ENCODE peak calls at places on chromosome 9, in four cellular contexts. A is colonic mucosa, W is GM10248, Z is Calu3. D is an unnamed sample.

GRCh38 chr9:96089425-96089824 is 212.6 kb downstream of the HSD17B3 start:
- DNase-seq in A (no peak), Z (no peak), W (no peak), D (no peak)

GRCh38 chr9:137607141-137607857 is 1.8 kb downstream of the ARRDC1 start:
- DNase-seq in W (no peak), A (no peak), Z (peak), D (no peak)

GRCh38 chr9:128636024-128636390 is 20.6 kb downstream of the DYNC2I2 start:
- DNase-seq in W (no peak), A (peak), Z (peak), D (no peak)

GRCh38 chr9:95095619-95096355 is 221.7 kb downstream of the FANCC start:
- DNase-seq in W (no peak), A (no peak), Z (no peak), D (no peak)

GRCh38 chr9:127853312-127854168 is 918 bp downstream of the ENG start:
- DNase-seq in W (no peak), A (no peak), Z (no peak), D (no peak)

GRCh38 chr9:20693068-20693467 is 9.0 kb downstream of the FOCAD start:
- DNase-seq in W (no peak), Z (no peak), A (no peak), D (no peak)

GRCh38 chr9:36187414-36187813 is 3.3 kb upstream of the CLTA start:
- DNase-seq in Z (no peak), W (no peak), A (no peak), D (no peak)

GRCh38 chr9:134324359-134325095 is 1.7 kb upstream of the RXRA start:
- DNase-seq in Z (no peak), A (peak), W (no peak), D (no peak)

GRCh38 chr9:120480707-120481106 is 99.3 kb downstream of the CDK5RAP2 start:
- DNase-seq in W (no peak), Z (no peak), A (no peak), D (no peak)

GRCh38 chr9:21681641-21682040 is 120.8 kb upstream of the MTAP start:
- DNase-seq in A (no peak), Z (no peak), W (no peak), D (no peak)

GRCh38 chr9:14441976-14442651 is 128.2 kb upstream of the NFIB start:
- DNase-seq in A (no peak), Z (no peak), W (no peak), D (no peak)

GRCh38 chr9:98796364-98797101 is at the start of gene ANKS6:
- DNase-seq in Z (peak), A (peak), W (peak), D (peak)

GRCh38 chr9:132238026-132238972 is 76.4 kb downstream of the NTNG2 start:
- DNase-seq in Z (no peak), A (no peak), W (no peak), D (no peak)

GRCh38 chr9:27749838-27750237 is 176.6 kb upstream of the C9orf72 start:
- DNase-seq in A (no peak), W (no peak), Z (no peak), D (no peak)

GRCh38 chr9:14180077-14180941 is 133.6 kb downstream of the NFIB start:
- DNase-seq in W (no peak), A (peak), Z (no peak), D (no peak)

GRCh38 chr9:137982132-137982666 is 104.6 kb downstream of the CACNA1B start:
- DNase-seq in A (no peak), W (no peak), Z (no peak), D (no peak)

GRCh38 chr9:124210697-124211096 is 47.1 kb upstream of the NEK6 start:
- DNase-seq in Z (no peak), A (no peak), W (peak), D (peak)

GRCh38 chr9:93303806-93304573 is 120.1 kb downstream of the WNK2 start:
- DNase-seq in Z (no peak), A (peak), W (peak), D (peak)

GRCh38 chr9:61666849-61667371 is 477.1 kb downstream of the SPATA31A7 start:
- DNase-seq in A (no peak), Z (no peak), W (no peak), D (no peak)

GRCh38 chr9:121372563-121373400 is 2.7 kb upstream of the STOM start:
- DNase-seq in W (no peak), A (peak), Z (no peak), D (no peak)

GRCh38 chr9:27528278-27528885 is 1.2 kb downstream of the MOB3B start:
- DNase-seq in A (peak), Z (peak), W (peak), D (peak)

GRCh38 chr9:134210908-134211810 is 46.8 kb upstream of the RNU6ATAC start:
- DNase-seq in A (no peak), W (no peak), Z (no peak), D (no peak)

GRCh38 chr9:87113892-87114291 is 166.6 kb upstream of the GAS1 start:
- DNase-seq in Z (no peak), A (no peak), W (no peak), D (no peak)

GRCh38 chr9:125789196-125789595 is 42.0 kb downstream of the PBX3 start:
- DNase-seq in Z (no peak), A (no peak), W (no peak), D (no peak)

GRCh38 chr9:77960356-77961153 is 71.1 kb downstream of the GNAQ start:
- DNase-seq in Z (no peak), A (no peak), W (no peak), D (no peak)

DNA sequence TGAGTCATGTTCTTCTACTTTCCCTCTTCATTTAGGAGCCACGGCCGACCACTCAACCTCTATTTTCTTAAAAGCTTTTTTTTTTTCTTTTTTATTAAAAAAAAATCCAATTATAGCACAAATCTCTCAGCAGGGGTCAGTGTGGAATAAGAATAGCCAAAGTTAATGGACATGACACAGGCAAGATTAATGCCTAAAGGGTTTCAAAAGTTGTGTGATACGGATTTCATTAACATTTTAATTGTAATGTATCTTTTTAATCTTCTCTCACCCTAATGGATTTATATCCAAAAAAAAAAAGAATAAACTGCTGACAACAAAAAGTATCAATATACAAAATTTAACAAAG is 5.4 kb downstream of the NACC2 start:
- DNase-seq in Z (no peak), A (no peak), W (no peak), D (no peak)
- TF ChIP-seq CTCF in Z (peak), A (no peak), W (peak), D (peak)

DNA sequence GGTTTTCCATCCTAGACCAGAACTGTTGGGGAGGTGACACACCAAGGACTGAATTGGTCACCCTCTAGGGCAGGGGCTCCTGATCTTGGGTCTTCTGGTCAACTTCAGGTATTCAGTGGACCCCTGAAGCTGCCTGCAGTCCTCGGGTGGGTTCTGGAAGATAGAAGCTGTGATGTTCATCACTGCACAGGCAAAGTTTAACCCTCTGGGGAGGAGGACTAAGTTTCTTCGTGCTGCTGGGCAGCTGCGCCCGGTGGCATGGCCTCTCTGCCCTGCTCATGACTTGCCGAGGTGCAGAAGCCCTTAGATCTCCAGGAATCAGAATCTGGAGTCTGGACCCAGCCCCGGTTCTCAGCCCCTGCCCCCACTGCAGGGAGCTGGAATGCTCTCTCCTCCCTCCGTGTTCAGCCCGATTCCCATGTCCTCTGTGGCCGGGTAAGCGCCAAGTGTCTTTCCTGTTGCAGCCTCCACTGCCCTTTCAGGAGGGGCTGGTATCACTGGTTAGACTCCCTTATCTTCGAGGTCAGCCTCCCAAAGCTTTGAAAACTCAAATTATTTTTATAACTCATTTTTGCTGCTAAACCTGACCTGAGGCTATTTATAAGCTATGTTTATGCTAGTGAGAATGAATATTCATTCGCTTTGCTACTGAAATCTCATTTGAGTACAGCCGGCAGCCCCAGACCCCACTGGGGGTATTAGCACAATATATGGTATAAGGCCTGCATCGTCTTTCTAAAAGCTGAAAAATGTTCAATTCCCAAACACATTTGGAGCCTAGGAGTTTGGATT is 1.7 kb downstream of the LAMC3 start:
- DNase-seq in W (no peak), Z (no peak), A (no peak), D (no peak)
- TF ChIP-seq CTCF in W (no peak), Z (no peak), A (no peak), D (no peak)

DNA sequence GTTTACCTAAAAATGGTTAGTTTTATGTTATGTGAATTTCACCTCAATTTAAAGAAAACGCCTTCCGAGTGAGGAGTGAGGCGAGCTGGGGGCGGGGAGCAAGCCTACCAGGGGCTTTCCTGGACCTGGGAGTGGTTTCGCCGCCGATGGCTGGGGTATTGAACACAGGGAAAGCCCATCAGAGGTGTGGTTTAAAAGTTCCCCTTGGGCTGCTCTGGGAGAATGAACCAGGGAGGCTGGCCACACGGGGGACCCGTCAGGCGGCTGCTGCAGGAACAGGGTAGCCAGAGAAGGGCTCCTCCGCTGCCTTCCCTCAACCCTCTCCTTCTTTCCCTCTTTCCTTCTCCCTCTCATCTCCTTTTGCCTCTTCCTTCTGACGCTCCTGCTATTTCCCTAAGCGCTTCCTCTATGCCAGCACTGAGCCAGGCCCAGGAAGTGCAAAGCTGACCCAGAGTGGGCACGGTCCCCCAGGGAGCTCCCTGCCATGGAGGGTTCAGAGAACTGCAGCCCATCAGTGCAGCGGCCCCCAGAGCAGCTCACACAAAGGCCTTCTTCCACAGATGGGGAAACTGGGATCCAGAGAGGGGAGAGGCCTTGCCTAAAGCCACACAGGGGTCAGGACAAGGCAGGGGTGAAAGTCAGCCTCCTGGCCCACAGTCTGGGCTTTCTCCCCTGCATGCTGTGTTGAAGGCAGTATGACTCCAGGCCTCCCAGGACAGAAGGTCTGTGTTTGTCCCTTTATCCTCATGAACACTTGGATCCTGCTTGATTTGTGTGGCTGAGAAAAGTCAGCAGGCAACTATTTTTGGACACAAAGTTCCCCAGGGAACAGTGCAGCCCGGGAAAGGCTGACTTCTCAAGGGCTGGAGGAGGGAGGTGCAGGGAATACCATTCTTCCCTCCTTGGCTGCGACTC is 4.6 kb downstream of the AKNA start:
- DNase-seq in A (no peak), W (peak), Z (no peak), D (peak)
- TF ChIP-seq CTCF in A (no peak), W (peak), Z (no peak), D (peak)

GRCh38 chr9:68500457-68501158 is 40.1 kb downstream of the TMEM252 start:
- DNase-seq in W (no peak), A (no peak), Z (no peak), D (no peak)

GRCh38 chr9:68502279-68502678 is 38.4 kb downstream of the TMEM252 start:
- DNase-seq in W (no peak), A (no peak), Z (no peak), D (no peak)

GRCh38 chr9:68498816-68499215 is 41.9 kb downstream of the TMEM252 start:
- DNase-seq in Z (no peak), A (no peak), W (no peak), D (no peak)

GRCh38 chr9:68497629-68498028 is 43.1 kb downstream of the TMEM252 start:
- DNase-seq in A (no peak), W (no peak), Z (no peak), D (no peak)

DNA sequence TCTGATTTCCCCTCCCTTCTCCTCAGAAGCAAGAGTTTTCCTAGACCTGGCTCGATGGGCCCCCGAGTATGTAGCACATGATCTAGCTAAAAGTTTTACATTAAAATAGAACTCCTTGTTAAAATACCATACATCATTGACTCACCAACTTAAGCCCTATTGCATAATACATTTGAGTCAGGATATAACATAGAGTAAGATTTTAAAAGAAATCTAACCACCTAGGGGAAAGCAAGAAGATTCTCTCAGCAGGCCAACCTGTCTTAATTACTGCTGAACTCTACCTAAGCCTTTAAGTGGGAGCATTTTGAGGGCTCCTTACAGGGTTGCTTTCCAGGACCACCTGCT is 39.5 kb downstream of the TMEM252 start:
- DNase-seq in Z (no peak), A (no peak), W (no peak), D (no peak)
- TF ChIP-seq CTCF in Z (no peak), A (no peak), W (no peak), D (no peak)

GRCh38 chr9:88989961-88990570 is 1.2 kb upstream of the S1PR3 start:
- DNase-seq in W (no peak), A (no peak), Z (no peak), D (no peak)

GRCh38 chr9:88992556-88992955 is 1.3 kb downstream of the S1PR3 start:
- DNase-seq in Z (no peak), A (no peak), W (no peak), D (no peak)

GRCh38 chr9:88990721-88991065 is 575 bp upstream of the S1PR3 start:
- DNase-seq in W (no peak), Z (no peak), A (no peak), D (no peak)

GRCh38 chr9:88993327-88993726 is 2.1 kb downstream of the S1PR3 start:
- DNase-seq in Z (no peak), A (no peak), W (no peak), D (no peak)

DNA sequence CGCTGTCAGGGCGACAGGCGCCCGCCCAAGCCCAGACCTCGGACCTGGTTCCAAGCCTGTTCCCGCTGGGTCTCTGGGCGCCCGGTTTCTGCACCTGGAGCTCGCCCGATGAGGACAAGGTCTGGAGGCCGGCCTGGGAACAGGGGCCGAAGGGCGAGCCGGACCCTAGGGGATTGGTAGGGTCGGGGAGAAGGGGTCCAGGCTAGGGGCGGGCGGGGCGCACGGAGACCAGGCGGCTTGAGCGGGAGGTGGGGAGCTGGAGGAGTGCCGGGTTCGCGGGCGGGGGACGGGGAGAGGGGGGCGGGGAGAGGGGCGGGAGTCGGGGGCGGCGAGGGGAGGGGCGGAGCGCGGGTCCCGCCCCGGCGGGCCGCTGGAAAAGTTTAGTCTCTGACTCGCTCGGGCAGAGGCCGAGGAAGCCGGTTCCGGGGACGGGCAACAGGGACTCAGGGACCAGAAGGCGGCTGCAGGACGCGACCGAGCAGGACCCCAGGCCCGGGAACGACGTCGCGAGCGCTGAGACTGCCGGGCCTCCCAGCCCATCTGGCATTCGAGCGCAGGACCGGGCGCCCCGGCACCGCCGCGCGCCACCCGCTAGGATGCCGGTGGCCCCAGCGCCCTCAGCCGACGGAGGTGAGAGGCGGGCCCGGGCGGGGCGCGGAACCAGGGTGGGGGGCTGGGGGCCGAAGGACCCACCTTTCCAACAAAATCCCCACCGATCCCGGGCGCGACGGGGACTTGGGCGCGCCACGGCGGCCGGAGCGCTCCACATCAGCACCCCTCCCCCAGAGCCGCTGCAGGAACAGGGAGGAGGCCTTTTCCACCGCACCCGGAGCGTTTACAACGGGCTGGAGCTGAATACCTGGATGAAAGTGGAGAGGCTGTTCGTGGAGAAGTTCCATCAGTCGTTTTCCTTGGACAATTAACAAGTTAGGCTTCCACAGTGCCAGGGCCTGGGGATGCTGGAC is at the start of gene S1PR3:
- DNase-seq in Z (peak), A (no peak), W (no peak), D (peak)
- TF ChIP-seq CTCF in Z (no peak), A (no peak), W (no peak), D (no peak)

GRCh38 chr9:107727113-107727780 is 237.7 kb upstream of the KLF4 start:
- DNase-seq in A (no peak), Z (no peak), W (no peak), D (no peak)
- TF ChIP-seq CTCF in A (no peak), Z (no peak), W (no peak), D (no peak)

D was measured in GM13977.